ENCODE peak calls at places on chromosomes 11 and 22, in four cellular contexts. B, Z, L and K are unnamed samples.

GRCh38 chr22:37471721-37472417 is 14.3 kb downstream of the MFNG start:
- DNase-seq in B (no peak), Z (no peak), L (no peak), K (no peak)

GRCh38 chr11:67117667-67118058 is 1.4 kb upstream of the KDM2A start:
- DNase-seq in B (no peak), L (no peak), Z (no peak), K (no peak)

GRCh38 chr11:119316729-119317591 is at the start of gene MCAM:
- DNase-seq in L (no peak), B (no peak), Z (peak; percentile 92), K (peak; percentile 41)

GRCh38 chr11:70825893-70826540 is 426.4 kb downstream of the SHANK2 start:
- DNase-seq in B (no peak), Z (no peak), L (no peak), K (no peak)

GRCh38 chr11:104151404-104152204 is 12.3 kb downstream of the PDGFD start:
- DNase-seq in B (no peak), L (no peak), Z (no peak), K (no peak)

GRCh38 chr11:129637473-129637872 is 178.2 kb upstream of the TMEM45B start:
- DNase-seq in L (no peak), B (peak; percentile 17), Z (no peak), K (no peak)

GRCh38 chr11:12723410-12724297 is 49.4 kb downstream of the TEAD1 start:
- DNase-seq in Z (no peak), B (peak; percentile 82), L (no peak), K (peak; percentile 73)

GRCh38 chr11:65863889-65864757 is 3.9 kb downstream of the MUS81 start:
- DNase-seq in B (no peak), Z (no peak), L (no peak), K (no peak)

GRCh38 chr22:29109853-29110252 is 37.0 kb downstream of the KREMEN1 start:
- DNase-seq in B (no peak), Z (no peak), L (no peak), K (no peak)

GRCh38 chr22:49359061-49359460 is 468.6 kb downstream of the BRD1 start:
- DNase-seq in L (no peak), B (no peak), Z (no peak), K (no peak)

GRCh38 chr22:43393132-43393844 is 18.5 kb upstream of the MPPED1 start:
- DNase-seq in B (no peak), L (no peak), Z (no peak), K (peak; percentile 75)

GRCh38 chr11:66842896-66843775 is at the start of gene RCE1:
- DNase-seq in B (peak; percentile 93), L (no peak), Z (peak; percentile 93), K (peak; percentile 71)

GRCh38 chr22:38455530-38456271 is 702 bp upstream of the KCNJ4 start:
- DNase-seq in Z (peak; percentile 82), L (no peak), B (no peak), K (no peak)

GRCh38 chr22:36425977-36426523 is 38.3 kb upstream of the MYH9 start:
- DNase-seq in B (peak; percentile 53), Z (peak; percentile 72), L (no peak), K (peak; percentile 74)

GRCh38 chr11:65416341-65417185 is 6.0 kb upstream of the NEAT1 start:
- DNase-seq in B (peak; percentile 84), Z (peak; percentile 89), L (peak; percentile 68), K (peak; percentile 77)

GRCh38 chr11:18745251-18745650 is 19.3 kb upstream of the IGSF22 start:
- DNase-seq in L (no peak), B (no peak), Z (no peak), K (no peak)

GRCh38 chr11:37259734-37260133 is 661.7 kb upstream of the RAG2 start:
- DNase-seq in B (no peak), L (no peak), Z (no peak), K (no peak)

GRCh38 chr11:64649304-64649703 is 58.3 kb downstream of the SLC22A12 start:
- DNase-seq in B (peak; percentile 39), Z (peak; percentile 32), L (no peak), K (peak; percentile 30)

GRCh38 chr11:1740786-1741530 is 9.4 kb downstream of the IFITM10 start:
- DNase-seq in B (no peak), L (no peak), Z (no peak), K (no peak)

GRCh38 chr11:10436224-10436623 is 18.8 kb upstream of the AMPD3 start:
- DNase-seq in L (no peak), Z (no peak), B (no peak), K (no peak)

GRCh38 chr11:529740-530411 is 5.5 kb downstream of the HRAS start:
- DNase-seq in Z (no peak), B (no peak), L (no peak), K (no peak)

GRCh38 chr22:35446365-35446764 is 46.4 kb downstream of the MCM5 start:
- DNase-seq in Z (no peak), B (no peak), L (no peak), K (no peak)

GRCh38 chr11:9875862-9876261 is 212.0 kb downstream of the SWAP70 start:
- DNase-seq in L (no peak), B (no peak), Z (no peak), K (no peak)

GRCh38 chr22:42939941-42940653 is 74.9 kb downstream of the PACSIN2 start:
- DNase-seq in Z (no peak), B (peak; percentile 92), L (no peak), K (peak; percentile 88)

GRCh38 chr22:23832226-23833016 is 6.4 kb downstream of the DERL3 start:
- DNase-seq in L (no peak), Z (no peak), B (no peak), K (no peak)

GRCh38 chr11:14577835-14578529 is 57.8 kb upstream of the PSMA1 start:
- DNase-seq in B (no peak), Z (no peak), L (no peak), K (no peak)

GRCh38 chr22:49011379-49011768 is 816.3 kb downstream of the BRD1 start:
- DNase-seq in Z (no peak), L (no peak), B (no peak), K (no peak)

GRCh38 chr11:43747130-43747802 is 66.7 kb downstream of the HSD17B12 start:
- DNase-seq in L (no peak), Z (no peak), B (no peak), K (peak; percentile 35)

GRCh38 chr22:32534252-32535215 is 59.9 kb downstream of the FBXO7 start:
- DNase-seq in Z (no peak), B (no peak), L (no peak), K (peak; percentile 87)

GRCh38 chr22:41216984-41217383 is 11.9 kb downstream of the L3MBTL2 start:
- DNase-seq in L (no peak), Z (no peak), B (no peak), K (no peak)

GRCh38 chr22:44217346-44217745 is 36.6 kb downstream of the PARVG start:
- DNase-seq in L (no peak), B (no peak), Z (no peak), K (no peak)

GRCh38 chr22:19516378-19517170 is 7.6 kb downstream of the CLDN5 start:
- DNase-seq in B (no peak), Z (no peak), L (no peak), K (no peak)

GRCh38 chr11:1770528-1770927 is 6.8 kb upstream of the CTSD start:
- DNase-seq in L (no peak), Z (no peak), B (no peak), K (no peak)

GRCh38 chr11:36167729-36168128 is 121.5 kb downstream of the COMMD9 start:
- DNase-seq in Z (no peak), B (no peak), L (no peak), K (no peak)

GRCh38 chr22:50274311-50274710 is 4.1 kb upstream of the MAPK11 start:
- DNase-seq in Z (peak; percentile 29), L (no peak), B (peak; percentile 70), K (peak; percentile 44)

GRCh38 chr11:47611240-47611863 is 17.1 kb upstream of the C1QTNF4 start:
- DNase-seq in Z (no peak), L (no peak), B (no peak), K (no peak)

GRCh38 chr11:74538680-74539079 is 45.2 kb upstream of the LIPT2 start:
- DNase-seq in B (no peak), L (no peak), Z (no peak), K (no peak)
- TF ChIP-seq RNF2 in B (no peak), L (no peak), Z (no peak), K (no peak)

GRCh38 chr11:27697679-27698275 is 2.5 kb downstream of the BDNF start:
- DNase-seq in L (no peak), B (no peak), Z (no peak), K (no peak)

GRCh38 chr11:27694992-27695391 is 5.3 kb downstream of the BDNF start:
- DNase-seq in Z (no peak), L (no peak), B (peak; percentile 51), K (no peak)

GRCh38 chr11:27696112-27696511 is 4.1 kb downstream of the BDNF start:
- DNase-seq in Z (no peak), B (no peak), L (no peak), K (no peak)

GRCh38 chr11:27696961-27697360 is 3.3 kb downstream of the BDNF start:
- DNase-seq in B (no peak), Z (no peak), L (no peak), K (no peak)

GRCh38 chr11:27693398-27693797 is 6.9 kb downstream of the BDNF start:
- DNase-seq in B (no peak), L (no peak), Z (no peak), K (no peak)
- H3K4me1 ChIP-seq in B (peaks cover 37% of the 10 kb centered on the region), L (peaks cover 2% of the 10 kb centered on the region), Z (no peaks in the 10 kb centered on the region), K (peaks cover under 1% of the 10 kb centered on the region)

DNA sequence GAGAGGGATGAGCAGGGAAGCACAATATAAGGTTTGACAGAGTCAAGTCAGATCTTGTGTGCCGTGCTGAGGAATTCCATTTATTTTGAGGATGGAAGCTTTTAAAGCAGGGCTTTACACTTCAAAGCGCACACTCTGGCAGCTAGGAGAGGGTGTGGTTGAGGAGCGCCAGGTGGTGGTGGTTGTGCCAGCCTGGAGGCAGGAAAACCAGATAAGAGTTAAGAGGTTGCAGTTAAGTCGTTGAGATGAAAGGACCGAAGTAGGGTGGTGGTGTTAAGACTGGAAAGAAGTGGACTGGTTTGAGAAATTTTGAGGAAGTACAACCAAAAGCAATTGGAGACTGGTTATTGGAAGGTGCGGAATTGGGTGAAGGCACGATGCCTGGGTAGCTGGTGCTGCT is 231.6 kb upstream of the TBCEL start:
- DNase-seq in B (no peak), L (no peak), Z (no peak), K (no peak)
- TF ChIP-seq RNF2 in B (no peak), L (no peak), Z (no peak), K (no peak)

DNA sequence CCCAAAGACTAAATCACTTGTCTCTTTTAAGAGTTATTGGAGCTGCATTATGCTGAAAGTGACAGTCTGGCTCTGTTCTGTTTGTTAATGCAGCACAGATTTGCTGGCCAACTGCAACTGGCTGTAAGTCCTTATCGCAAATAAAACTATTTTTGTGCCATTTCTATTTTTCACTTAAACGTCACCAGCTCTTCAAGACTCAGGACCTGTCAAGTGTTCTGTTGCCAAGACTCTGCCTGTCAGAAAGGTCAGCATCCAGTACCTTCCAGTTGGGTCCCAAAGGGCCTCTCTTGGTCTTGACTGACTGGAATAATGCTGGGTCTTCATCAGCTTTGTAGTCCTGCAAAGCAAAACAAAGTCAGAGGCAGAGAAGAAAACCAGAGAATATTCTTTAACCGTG is 45.6 kb downstream of the PITPNB start:
- DNase-seq in L (no peak), B (no peak), Z (no peak), K (no peak)
- H3K4me1 ChIP-seq in L (no peaks in the 10 kb centered on the region), B (peaks cover 20% of the 10 kb centered on the region), Z (no peaks in the 10 kb centered on the region), K (peaks cover 39% of the 10 kb centered on the region)

GRCh38 chr11:94602430-94603372 is 35.5 kb downstream of the PIWIL4 start:
- DNase-seq in B (peak; percentile 41), Z (peak; percentile 29), L (no peak), K (peak; percentile 66)
- TF ChIP-seq RNF2 in B (no peak), Z (no peak), L (no peak), K (no peak)

GRCh38 chr11:31813961-31814868 is 3.1 kb upstream of the PAX6 start:
- DNase-seq in Z (no peak), L (no peak), B (no peak), K (no peak)
- H3K4me1 ChIP-seq in Z (peaks cover 66% of the 10 kb centered on the region), L (peaks cover 48% of the 10 kb centered on the region), B (no peaks in the 10 kb centered on the region), K (peaks cover 66% of the 10 kb centered on the region)